ENCODE peak calls at places on chromosome 15, in four cellular contexts. One of them, this sample, is unnamed.

GRCh38 chr15:22963546-22964125 is 16.5 kb downstream of the CYFIP1 start:
- DNase-seq in lower lobe of right lung: no peak
- DNase-seq in neural progenitor cell: no peak
- DNase-seq in AG04449: no peak
- DNase-seq in this sample: no peak

GRCh38 chr15:78906310-78906608 is 33.6 kb downstream of the MORF4L1 start:
- DNase-seq in lower lobe of right lung: no peak
- DNase-seq in neural progenitor cell: no peak
- DNase-seq in AG04449: peak; percentile 54
- DNase-seq in this sample: peak; percentile 66

GRCh38 chr15:100189849-100190248 is 151.9 kb downstream of the ADAMTS17 start:
- DNase-seq in lower lobe of right lung: no peak
- DNase-seq in AG04449: no peak
- DNase-seq in neural progenitor cell: no peak
- DNase-seq in this sample: no peak

GRCh38 chr15:82750831-82751181 is 41.1 kb upstream of the AP3B2 start:
- DNase-seq in AG04449: no peak
- DNase-seq in lower lobe of right lung: no peak
- DNase-seq in neural progenitor cell: no peak
- DNase-seq in this sample: no peak

GRCh38 chr15:48459571-48460461 is 128.6 kb downstream of the DUT start:
- DNase-seq in lower lobe of right lung: no peak
- DNase-seq in neural progenitor cell: no peak
- DNase-seq in AG04449: peak; percentile 73
- DNase-seq in this sample: peak; percentile 90

GRCh38 chr15:65211157-65211982 is at the start of gene CILP:
- DNase-seq in neural progenitor cell: peak; percentile 29
- DNase-seq in AG04449: no peak
- DNase-seq in lower lobe of right lung: no peak
- DNase-seq in this sample: no peak

GRCh38 chr15:33581032-33581431 is 270.3 kb downstream of the RYR3 start:
- DNase-seq in lower lobe of right lung: no peak
- DNase-seq in AG04449: no peak
- DNase-seq in neural progenitor cell: no peak
- DNase-seq in this sample: no peak

GRCh38 chr15:101483476-101483875 is 6.0 kb downstream of the PCSK6 start:
- DNase-seq in lower lobe of right lung: no peak
- DNase-seq in neural progenitor cell: no peak
- DNase-seq in AG04449: no peak
- DNase-seq in this sample: no peak

GRCh38 chr15:68806220-68807105 is 14.2 kb downstream of the ANP32A start:
- DNase-seq in neural progenitor cell: no peak
- DNase-seq in lower lobe of right lung: no peak
- DNase-seq in AG04449: no peak
- DNase-seq in this sample: no peak

GRCh38 chr15:31328999-31329639 is 2.5 kb downstream of the KLF13 start:
- DNase-seq in lower lobe of right lung: peak; percentile 72
- DNase-seq in AG04449: no peak
- DNase-seq in neural progenitor cell: peak; percentile 58
- DNase-seq in this sample: no peak

GRCh38 chr15:65101418-65101890 is 13.5 kb downstream of the UBAP1L start:
- DNase-seq in AG04449: no peak
- DNase-seq in neural progenitor cell: peak; percentile 90
- DNase-seq in lower lobe of right lung: peak; percentile 76
- DNase-seq in this sample: no peak

GRCh38 chr15:26891448-26891881 is 24.6 kb downstream of the GABRA5 start:
- DNase-seq in AG04449: no peak
- DNase-seq in lower lobe of right lung: no peak
- DNase-seq in neural progenitor cell: peak; percentile 91
- DNase-seq in this sample: peak; percentile 13

GRCh38 chr15:45099549-45100165 is 14.3 kb downstream of the DUOX2 start:
- DNase-seq in neural progenitor cell: no peak
- DNase-seq in lower lobe of right lung: no peak
- DNase-seq in AG04449: no peak
- DNase-seq in this sample: no peak

GRCh38 chr15:68328485-68328884 is 50.9 kb downstream of the FEM1B start:
- DNase-seq in AG04449: no peak
- DNase-seq in lower lobe of right lung: no peak
- DNase-seq in neural progenitor cell: no peak
- DNase-seq in this sample: no peak

GRCh38 chr15:28994142-28994829 is 108.5 kb downstream of the APBA2 start:
- DNase-seq in AG04449: no peak
- DNase-seq in lower lobe of right lung: no peak
- DNase-seq in neural progenitor cell: no peak
- DNase-seq in this sample: no peak

GRCh38 chr15:58506787-58507671 is 75.2 kb downstream of the LIPC start:
- DNase-seq in lower lobe of right lung: no peak
- DNase-seq in neural progenitor cell: no peak
- DNase-seq in AG04449: no peak
- DNase-seq in this sample: no peak

GRCh38 chr15:40054746-40055575 is 16.0 kb upstream of the SRP14 start:
- DNase-seq in lower lobe of right lung: no peak
- DNase-seq in AG04449: no peak
- DNase-seq in neural progenitor cell: peak; percentile 73
- DNase-seq in this sample: no peak

GRCh38 chr15:101250331-101250730 is 1.5 kb downstream of the CHSY1 start:
- DNase-seq in neural progenitor cell: peak; percentile 18
- DNase-seq in AG04449: peak; percentile 31
- DNase-seq in lower lobe of right lung: no peak
- DNase-seq in this sample: no peak

GRCh38 chr15:61794881-61795280 is 265.4 kb downstream of the VPS13C start:
- DNase-seq in neural progenitor cell: no peak
- DNase-seq in lower lobe of right lung: no peak
- DNase-seq in AG04449: no peak
- DNase-seq in this sample: no peak

GRCh38 chr15:45522931-45523331 is 376 bp upstream of the SLC30A4 start:
- DNase-seq in AG04449: no peak
- DNase-seq in neural progenitor cell: no peak
- DNase-seq in lower lobe of right lung: no peak
- DNase-seq in this sample: no peak

GRCh38 chr15:36484038-36484778 is 95.2 kb upstream of the CDIN1 start:
- DNase-seq in lower lobe of right lung: no peak
- DNase-seq in AG04449: no peak
- DNase-seq in neural progenitor cell: no peak
- DNase-seq in this sample: no peak

GRCh38 chr15:27694506-27695077 is 404.5 kb downstream of the OCA2 start:
- DNase-seq in AG04449: no peak
- DNase-seq in neural progenitor cell: peak; percentile 22
- DNase-seq in lower lobe of right lung: no peak
- DNase-seq in this sample: no peak

GRCh38 chr15:43911235-43911661 is 84.4 kb downstream of the WDR76 start:
- DNase-seq in AG04449: peak; percentile 89
- DNase-seq in lower lobe of right lung: no peak
- DNase-seq in neural progenitor cell: no peak
- DNase-seq in this sample: peak; percentile 92

GRCh38 chr15:52280326-52281084 is 15.1 kb downstream of the MYO5C start:
- DNase-seq in lower lobe of right lung: no peak
- DNase-seq in AG04449: no peak
- DNase-seq in neural progenitor cell: no peak
- DNase-seq in this sample: no peak

GRCh38 chr15:100255644-100256043 is 86.1 kb downstream of the ADAMTS17 start:
- DNase-seq in neural progenitor cell: no peak
- DNase-seq in lower lobe of right lung: no peak
- DNase-seq in AG04449: no peak
- DNase-seq in this sample: no peak

GRCh38 chr15:39578851-39579486 is 1.9 kb upstream of the THBS1 start:
- DNase-seq in AG04449: no peak
- DNase-seq in lower lobe of right lung: no peak
- DNase-seq in neural progenitor cell: peak; percentile 50
- DNase-seq in this sample: peak; percentile 11

GRCh38 chr15:25397110-25397509 is 41.7 kb downstream of the UBE3A start:
- DNase-seq in neural progenitor cell: no peak
- DNase-seq in lower lobe of right lung: no peak
- DNase-seq in AG04449: no peak
- DNase-seq in this sample: no peak

GRCh38 chr15:88657326-88658069 is 18.7 kb downstream of the ISG20 start:
- DNase-seq in lower lobe of right lung: no peak
- DNase-seq in neural progenitor cell: peak; percentile 79
- DNase-seq in AG04449: no peak
- DNase-seq in this sample: no peak
- TF ChIP-seq CTCF in lower lobe of right lung: peak; percentile 44
- TF ChIP-seq CTCF in neural progenitor cell: peak; percentile 93
- TF ChIP-seq CTCF in AG04449: peak; percentile 86
- TF ChIP-seq CTCF in this sample: peak; percentile 95

DNA sequence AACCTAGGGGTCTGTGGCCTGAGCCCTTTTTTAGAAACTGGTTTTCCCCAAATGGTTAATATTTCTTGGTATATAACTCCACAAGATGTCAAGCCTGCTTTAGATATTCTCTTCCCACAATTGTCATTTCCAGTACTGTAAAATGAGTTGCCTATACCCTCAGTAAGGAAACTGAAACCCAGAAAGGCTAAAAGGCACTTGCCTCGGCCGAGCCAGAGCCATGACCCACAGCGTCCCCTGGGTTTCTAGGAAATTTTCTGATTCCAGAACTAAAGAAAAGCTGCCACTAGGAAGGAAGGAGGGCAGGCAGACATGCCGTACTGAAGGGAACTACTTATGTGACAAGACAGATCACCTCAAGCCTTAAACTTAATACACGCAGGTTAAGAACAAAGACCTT is 59.1 kb downstream of the ATP8B4 start:
- DNase-seq in lower lobe of right lung: no peak
- DNase-seq in AG04449: no peak
- DNase-seq in neural progenitor cell: no peak
- DNase-seq in this sample: no peak
- H3K4me3 ChIP-seq in lower lobe of right lung: no peak overlapping the region
- H3K4me3 ChIP-seq in AG04449: no peak overlapping the region
- H3K4me3 ChIP-seq in neural progenitor cell: no peak overlapping the region
- H3K4me3 ChIP-seq in this sample: no peak overlapping the region

GRCh38 chr15:87477759-87478687 is 778.5 kb downstream of the NTRK3 start:
- DNase-seq in neural progenitor cell: peak; percentile 15
- DNase-seq in AG04449: peak; percentile 46
- DNase-seq in lower lobe of right lung: no peak
- DNase-seq in this sample: peak; percentile 16
- TF ChIP-seq CTCF in neural progenitor cell: peak; percentile 28
- TF ChIP-seq CTCF in AG04449: no peak
- TF ChIP-seq CTCF in lower lobe of right lung: no peak
- TF ChIP-seq CTCF in this sample: peak; percentile 10

DNA sequence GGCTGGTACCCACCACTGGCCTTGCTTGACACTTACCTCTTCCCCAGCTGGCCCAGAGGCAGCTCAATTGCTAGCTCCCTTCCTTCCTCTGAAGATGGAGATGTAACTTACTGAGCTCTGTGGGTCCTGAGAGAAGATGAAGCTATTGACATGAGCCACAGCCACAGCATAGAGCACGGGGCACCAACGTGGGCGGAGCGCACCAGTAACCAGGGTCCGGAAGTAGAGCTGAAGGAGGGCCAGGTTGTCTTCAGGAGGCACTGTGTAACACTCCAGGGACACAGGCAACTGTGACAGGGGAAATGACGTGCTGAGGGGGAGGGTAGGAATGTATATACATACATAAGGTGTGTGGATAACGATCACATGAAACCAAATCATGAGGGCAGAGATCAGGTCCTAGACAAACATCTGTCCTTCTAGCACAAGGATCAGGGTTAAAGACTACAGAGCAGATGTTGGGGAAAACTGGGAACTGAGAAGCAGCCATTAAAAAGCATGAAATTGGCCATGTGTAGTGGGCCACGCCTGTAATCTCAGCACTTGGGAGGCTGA is 4.3 kb upstream of the LTK start:
- DNase-seq in AG04449: no peak
- DNase-seq in neural progenitor cell: no peak
- DNase-seq in lower lobe of right lung: no peak
- DNase-seq in this sample: no peak
- H3K4me3 ChIP-seq in AG04449: no peak overlapping the region
- H3K4me3 ChIP-seq in neural progenitor cell: no peak overlapping the region
- H3K4me3 ChIP-seq in lower lobe of right lung: no peak overlapping the region
- H3K4me3 ChIP-seq in this sample: no peak overlapping the region

DNA sequence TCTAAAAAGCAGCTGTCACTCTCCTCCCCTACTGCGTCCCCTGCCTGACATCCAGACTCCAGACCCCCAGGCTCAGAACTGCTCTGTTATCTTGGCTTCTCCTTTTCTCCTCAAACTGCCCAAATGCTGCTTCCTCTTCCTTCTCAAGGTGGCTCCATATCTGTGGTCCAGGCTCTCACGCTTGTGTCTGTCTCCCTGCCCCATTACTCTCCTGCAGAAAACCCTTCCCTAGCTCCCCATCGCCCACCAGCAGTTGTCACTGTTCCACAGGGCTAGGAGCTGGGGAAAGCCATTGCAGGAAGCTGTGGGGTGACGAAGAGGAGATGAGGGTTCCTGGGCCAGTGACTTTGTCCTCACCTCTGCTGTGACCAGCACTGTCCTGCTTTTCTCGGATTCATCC is 30.7 kb upstream of the CGNL1 start:
- DNase-seq in lower lobe of right lung: no peak
- DNase-seq in neural progenitor cell: peak; percentile 55
- DNase-seq in AG04449: no peak
- DNase-seq in this sample: no peak
- TF ChIP-seq CTCF in lower lobe of right lung: no peak
- TF ChIP-seq CTCF in neural progenitor cell: peak; percentile 48
- TF ChIP-seq CTCF in AG04449: peak; percentile 29
- TF ChIP-seq CTCF in this sample: peak; percentile 45

This sample was measured in AG09309.